ENCODE peak calls at places on chromosomes 13 and 19, in eight cellular contexts. H is SK-N-SH, O is MM.1S, A is hepatocyte, T is GM23338, E is PC-3, L is GM23248, V is HCT116. P is an unnamed sample. For H3K9me2, the result is how much of the 10 kb centered on the place peaks cover.

GRCh38 chr19:55563261-55563690 is 17.4 kb downstream of the ZNF579 start:
- DNase-seq in H (peak), O (no peak), A (peak), T (no peak), E (no peak), L (peak), V (no peak), P (no peak)

GRCh38 chr13:99379856-99380255 is 72.7 kb upstream of the GPR183 start:
- DNase-seq in H (no peak), O (no peak), A (no peak), T (no peak), E (no peak), L (no peak), V (no peak), P (no peak)

GRCh38 chr13:92843549-92843948 is 383.1 kb upstream of the GPC6 start:
- DNase-seq in H (no peak), O (peak), A (peak), T (no peak), E (peak), L (peak), V (no peak), P (no peak)

GRCh38 chr19:51688665-51689571 is 4.2 kb upstream of the SPACA6 start:
- DNase-seq in H (peak), O (no peak), A (peak), T (peak), E (peak), L (peak), V (peak), P (no peak)

GRCh38 chr19:50772408-50773311 is 2.4 kb downstream of the GPR32 start:
- DNase-seq in H (peak), O (peak), A (no peak), T (peak), E (peak), L (peak), V (peak), P (peak)

GRCh38 chr13:90769387-90769786 is 578.1 kb upstream of the MIR17HG start:
- DNase-seq in H (no peak), O (no peak), A (no peak), T (no peak), E (no peak), L (no peak), V (no peak), P (no peak)

GRCh38 chr13:97658556-97658955 is 224.6 kb downstream of the RAP2A start:
- DNase-seq in H (no peak), O (no peak), A (no peak), T (no peak), E (no peak), L (no peak), V (no peak), P (no peak)

GRCh38 chr19:872266-872951 is 12.9 kb downstream of the CFD start:
- DNase-seq in H (no peak), O (peak), A (peak), T (peak), E (peak), L (peak), V (peak), P (peak)

GRCh38 chr19:15025237-15025636 is 24.0 kb upstream of the CASP14 start:
- DNase-seq in H (peak), O (no peak), A (no peak), T (peak), E (peak), L (no peak), V (no peak), P (peak)

GRCh38 chr13:70630247-70630646 is 522.0 kb upstream of the KLHL1 start:
- DNase-seq in H (no peak), O (no peak), A (no peak), T (peak), E (peak), L (no peak), V (no peak), P (no peak)

GRCh38 chr19:12052571-12053169 is at the start of gene ZNF878:
- DNase-seq in H (peak), O (no peak), A (peak), T (peak), E (peak), L (peak), V (no peak), P (peak)

GRCh38 chr13:94182185-94182761 is 297.2 kb downstream of the DCT start:
- DNase-seq in H (no peak), O (no peak), A (peak), T (no peak), E (no peak), L (no peak), V (no peak), P (no peak)

GRCh38 chr19:51793994-51794393 is 963 bp upstream of the FPR3 start:
- DNase-seq in H (no peak), O (no peak), A (no peak), T (no peak), E (no peak), L (no peak), V (no peak), P (no peak)

GRCh38 chr19:52936151-52936957 is 13.1 kb upstream of the ZNF888 start:
- DNase-seq in H (no peak), O (no peak), A (peak), T (no peak), E (no peak), L (no peak), V (no peak), P (no peak)

GRCh38 chr19:47890865-47891621 is 4.9 kb upstream of the SULT2A1 start:
- DNase-seq in H (no peak), O (no peak), A (no peak), T (no peak), E (no peak), L (no peak), V (no peak), P (no peak)

DNA sequence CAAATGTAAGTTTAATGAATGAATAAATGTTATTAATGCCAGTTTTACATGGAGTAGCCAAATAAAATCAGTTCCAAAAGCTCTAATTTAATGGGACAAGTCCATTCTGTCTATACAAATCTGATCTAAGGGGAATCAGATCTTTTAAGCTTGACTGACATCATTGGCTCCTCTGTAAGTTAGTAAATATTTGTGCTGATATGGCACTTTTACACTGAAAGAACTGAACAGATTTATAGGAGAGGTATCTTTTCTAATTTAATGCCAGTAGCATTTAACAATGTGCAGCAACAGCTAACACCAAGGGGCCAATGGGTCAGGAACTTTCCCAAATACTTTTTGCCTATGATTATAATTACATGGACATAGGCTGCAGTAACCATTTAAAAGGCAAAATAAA is 832.3 kb downstream of the PCDH17 start:
- DNase-seq in H (no peak), O (no peak), A (no peak), T (no peak), E (no peak), L (no peak), V (no peak), P (no peak)
- H3K9me2 ChIP-seq in H (under half), O (under half), A (under half), T (under half), E (under half), L (under half), V (under half), P (under half)

DNA sequence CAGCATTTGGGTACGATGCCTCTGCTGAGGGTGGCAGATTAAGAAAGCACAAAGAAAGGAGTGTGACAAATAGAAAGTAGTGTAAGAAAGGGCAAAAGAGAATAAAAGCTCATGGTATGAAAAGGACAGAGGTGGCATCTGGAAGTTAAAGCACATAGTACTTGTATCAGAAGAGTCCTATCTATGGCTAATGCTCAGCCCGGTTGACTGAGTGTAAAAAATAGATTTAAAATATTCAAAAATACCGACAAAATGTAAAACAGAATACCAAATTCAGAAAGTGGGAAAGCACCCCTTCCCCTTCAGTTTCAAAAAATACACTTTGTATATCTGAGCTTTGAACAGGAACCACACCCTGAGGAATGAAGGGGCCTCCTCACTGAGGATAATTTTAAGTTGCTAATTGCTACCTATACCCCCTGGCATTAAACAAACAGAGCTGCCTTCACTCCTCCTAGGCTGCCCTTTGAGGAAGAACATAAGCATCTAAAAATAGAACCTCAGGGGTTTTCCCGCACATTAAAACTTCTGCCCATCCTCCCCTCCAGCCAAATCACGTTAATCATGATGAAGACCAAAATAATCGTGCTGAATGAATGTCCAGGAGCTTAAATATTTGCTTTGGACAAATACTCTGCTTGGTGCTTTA is 43.3 kb downstream of the DLEU7 start:
- DNase-seq in H (no peak), O (no peak), A (no peak), T (no peak), E (no peak), L (no peak), V (no peak), P (peak)
- TF ChIP-seq EZH2phosphoT487 in H (no peak), O (no peak), A (no peak), T (no peak), E (no peak), L (no peak), V (no peak), P (no peak)

DNA sequence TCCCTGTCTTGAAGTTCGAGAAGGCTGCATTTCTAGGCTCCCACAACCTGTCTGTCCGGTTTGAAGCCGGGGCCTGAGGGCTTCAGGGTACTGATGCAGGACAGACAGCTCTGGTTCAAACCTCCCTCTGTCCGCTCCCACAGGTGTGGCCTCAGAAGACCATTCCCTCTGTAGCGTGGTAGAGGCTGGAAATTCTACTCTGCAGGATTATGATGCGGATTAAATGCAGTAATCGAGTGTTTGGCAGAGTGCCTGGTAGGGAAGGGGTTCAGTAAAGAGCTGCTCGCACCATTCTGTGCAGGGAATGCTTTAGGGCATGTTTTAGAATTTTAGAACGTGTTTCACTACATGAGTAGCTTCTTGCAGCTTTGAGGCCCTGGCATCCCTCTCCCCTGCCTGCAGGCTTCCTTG is 30.5 kb downstream of the PPP1R37 start:
- DNase-seq in H (no peak), O (no peak), A (peak), T (no peak), E (peak), L (no peak), V (no peak), P (no peak)
- H3K9me2 ChIP-seq in H (under half), O (under half), A (under half), T (under half), E (under half), L (under half), V (under half), P (under half)

DNA sequence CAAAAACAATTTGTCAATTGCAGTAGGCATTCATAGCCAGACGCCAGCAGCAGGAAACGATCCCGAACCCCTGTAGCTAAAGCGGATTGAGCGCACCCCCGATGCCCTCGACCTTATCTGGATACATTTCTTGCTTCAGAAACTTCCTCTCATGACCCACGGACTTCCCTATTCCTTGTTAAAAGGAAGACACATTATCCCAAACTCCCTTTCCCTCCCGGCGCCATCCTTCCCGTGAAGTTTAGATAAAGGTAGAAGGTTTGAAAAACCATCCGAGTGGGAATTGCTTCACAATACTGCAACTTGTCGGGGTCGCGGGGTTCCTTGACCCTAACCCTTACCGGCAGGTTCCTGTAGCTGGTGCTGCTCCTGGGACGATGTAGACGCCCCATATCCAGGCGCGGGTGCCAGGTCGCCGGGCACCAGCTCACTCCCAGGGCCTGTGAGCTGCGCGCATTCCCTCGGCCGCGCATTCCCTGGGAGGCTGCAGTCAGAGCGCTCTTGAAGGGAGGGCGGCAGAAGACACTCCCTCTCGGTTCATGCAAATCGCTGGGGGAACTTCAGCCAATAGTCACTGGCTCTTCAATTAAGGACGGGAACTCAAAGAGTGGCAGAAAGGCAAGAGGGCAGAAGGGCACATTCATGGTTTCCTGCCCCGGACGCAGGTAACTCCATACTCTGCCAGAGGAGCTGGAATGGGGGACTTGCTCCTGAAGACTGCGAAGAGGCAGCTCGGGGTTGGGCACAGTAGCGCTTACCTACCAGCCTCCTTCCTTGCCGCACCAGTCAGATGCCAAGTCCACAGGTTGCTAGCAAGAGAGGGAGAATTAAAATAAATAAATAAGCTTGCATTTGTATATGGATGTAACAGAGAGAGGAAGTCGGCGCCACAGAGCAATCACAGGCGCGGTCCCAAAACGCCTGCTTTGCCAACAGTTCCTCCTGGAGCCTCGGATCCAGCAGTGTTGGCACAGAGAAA is 674 bp downstream of the PCDH20 start:
- DNase-seq in H (peak), O (no peak), A (peak), T (peak), E (peak), L (no peak), V (no peak), P (no peak)
- TF ChIP-seq EZH2phosphoT487 in H (no peak), O (no peak), A (no peak), T (no peak), E (no peak), L (no peak), V (no peak), P (no peak)

GRCh38 chr19:38405276-38405675 is 2.4 kb downstream of the FAM98C start:
- DNase-seq in H (no peak), O (no peak), A (no peak), T (no peak), E (no peak), L (no peak), V (no peak), P (no peak)
- H3K9me2 ChIP-seq in H (under half), O (under half), A (under half), T (under half), E (under half), L (under half), V (under half), P (under half)

P was measured in OCI-LY7.